ENCODE peak calls at places on chromosome 16, in five cellular contexts. K is BE2C; O is effector memory CD4-positive, alpha-beta T cell; F is IMR-90; R is GM23338. V is an unnamed sample. For H3K27me3, the result is how much of the 10 kb centered on the place peaks cover.

GRCh38 chr16:53257001-53257400 is 177.3 kb upstream of the RBL2 start:
- DNase-seq in F (peak), R (peak), K (no peak), O (no peak), V (no peak)

GRCh38 chr16:83887088-83887487 is 11.8 kb upstream of the MLYCD start:
- DNase-seq in R (peak), K (peak), O (no peak), F (no peak), V (no peak)

GRCh38 chr16:10923650-10924214 is 18.5 kb downstream of the DEXI start:
- DNase-seq in O (no peak), R (no peak), K (no peak), F (no peak), V (no peak)

GRCh38 chr16:88576307-88576706 is 6.1 kb downstream of the ZC3H18 start:
- DNase-seq in K (no peak), R (no peak), O (no peak), F (no peak), V (no peak)

GRCh38 chr16:4064950-4065352 is 51.3 kb downstream of the ADCY9 start:
- DNase-seq in K (no peak), O (no peak), F (no peak), R (no peak), V (no peak)

GRCh38 chr16:67926181-67926742 is 5.4 kb downstream of the CTRL start:
- DNase-seq in O (no peak), K (peak), R (peak), F (peak), V (no peak)

GRCh38 chr16:68345351-68345810 is 34.6 kb downstream of the PRMT7 start:
- DNase-seq in K (no peak), O (no peak), R (no peak), F (peak), V (no peak)

GRCh38 chr16:72380283-72380682 is 208.3 kb upstream of the PMFBP1 start:
- DNase-seq in R (peak), F (no peak), O (no peak), K (no peak), V (peak)

GRCh38 chr16:85228970-85229430 is 116.7 kb upstream of the CIBAR2 start:
- DNase-seq in O (no peak), K (no peak), F (no peak), R (no peak), V (no peak)
- H3K27me3 ChIP-seq in O (under half), K (under half), F (under half), R (under half), V (under half)

GRCh38 chr16:916400-916799 is 54.4 kb downstream of the LMF1 start:
- DNase-seq in R (no peak), F (no peak), O (no peak), K (no peak), V (no peak)

GRCh38 chr16:915546-915945 is 55.2 kb downstream of the LMF1 start:
- DNase-seq in O (no peak), K (no peak), F (no peak), R (no peak), V (no peak)

GRCh38 chr16:918741-919657 is 51.8 kb downstream of the LMF1 start:
- DNase-seq in O (no peak), K (peak), F (no peak), R (no peak), V (no peak)

GRCh38 chr16:918068-918467 is 52.7 kb downstream of the LMF1 start:
- DNase-seq in R (no peak), K (peak), O (no peak), F (peak), V (no peak)

DNA sequence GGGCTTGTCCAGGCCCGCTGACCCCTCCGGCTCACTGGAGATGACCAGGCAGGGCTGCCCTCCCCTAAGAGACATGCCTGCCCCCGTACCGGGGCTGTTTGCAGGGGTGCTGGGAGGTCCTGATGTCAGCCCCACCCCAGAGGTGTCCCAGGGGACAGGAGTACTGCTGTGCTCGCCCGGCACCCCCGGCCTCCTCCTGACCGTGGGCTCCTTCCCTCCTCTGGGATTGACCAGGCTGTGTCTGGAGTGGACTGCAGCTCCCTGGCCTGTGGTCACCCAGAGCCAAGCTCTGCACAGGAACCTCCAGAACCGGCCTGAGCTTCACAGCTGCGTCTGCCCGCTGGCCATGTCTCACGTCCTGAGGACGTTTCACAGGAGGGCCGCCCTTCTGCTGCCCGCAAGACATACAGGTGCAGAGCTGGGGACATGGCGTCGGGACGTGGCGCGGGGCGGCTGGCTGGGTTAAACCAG is 53.2 kb downstream of the LMF1 start:
- DNase-seq in F (no peak), R (no peak), O (no peak), K (peak), V (no peak)
- H3K27me3 ChIP-seq in F (under half), R (under half), O (under half), K (under half), V (under half)

DNA sequence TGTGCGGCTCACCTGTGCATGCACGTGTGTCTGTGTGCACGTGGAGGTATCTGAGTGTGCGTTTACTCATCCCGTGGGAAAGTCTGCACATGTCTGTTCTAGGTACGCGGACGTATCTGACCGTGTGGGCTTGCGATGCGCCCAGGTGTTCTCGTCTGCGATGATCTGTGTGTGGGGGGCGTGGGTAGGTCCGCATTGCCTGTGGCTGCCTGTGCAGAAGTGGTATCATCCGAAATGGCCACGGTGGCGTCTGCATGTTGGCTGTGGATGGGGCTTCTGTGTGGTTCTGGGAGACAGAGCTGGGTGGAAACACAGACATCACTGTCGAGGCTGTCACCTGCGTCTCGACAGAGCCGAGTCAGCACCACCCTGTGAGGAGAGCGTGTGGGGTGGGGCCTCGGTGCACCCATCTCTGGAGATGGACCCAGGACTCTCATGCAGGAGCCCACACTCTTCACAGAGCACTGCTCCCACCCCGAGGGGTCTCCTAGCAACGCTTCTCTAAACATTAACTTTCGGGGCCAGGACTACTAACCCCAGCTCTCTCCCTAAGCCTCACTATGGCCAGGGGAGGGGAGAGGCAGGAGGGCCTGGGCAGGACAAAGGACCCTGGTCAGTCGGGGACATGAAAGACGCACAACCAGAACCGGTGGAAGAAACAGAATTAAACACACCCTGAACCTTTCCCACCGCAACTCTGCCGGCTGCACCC is 8.4 kb downstream of the DPEP1 start:
- DNase-seq in R (no peak), K (no peak), F (no peak), O (no peak), V (no peak)
- H3K27me3 ChIP-seq in R (under half), K (under half), F (under half), O (under half), V (under half)

GRCh38 chr16:86571197-86571915 is 4.7 kb downstream of the FOXC2 start:
- DNase-seq in O (no peak), F (no peak), R (no peak), K (no peak), V (no peak)
- H3K27me3 ChIP-seq in O (under half), F (under half), R (half or more), K (half or more), V (under half)

GRCh38 chr16:177394-177822 is 928 bp downstream of the HBA1 start:
- DNase-seq in F (peak), K (no peak), R (no peak), O (no peak), V (peak)

GRCh38 chr16:180921-181667 is 835 bp downstream of the HBQ1 start:
- DNase-seq in K (peak), O (peak), F (peak), R (peak), V (peak)

GRCh38 chr16:180101-180920 is at the start of gene HBQ1:
- DNase-seq in O (no peak), K (peak), R (peak), F (no peak), V (peak)

GRCh38 chr16:177981-178676 is 1.6 kb downstream of the HBA1 start:
- DNase-seq in R (no peak), K (no peak), O (no peak), F (no peak), V (no peak)

GRCh38 chr16:179431-179830 is 828 bp upstream of the HBQ1 start:
- DNase-seq in R (no peak), K (no peak), F (no peak), O (no peak), V (no peak)
- H3K27me3 ChIP-seq in R (half or more), K (half or more), F (under half), O (under half), V (under half)